ENCODE peak calls at places on chromosome 11, in eight cellular contexts. One of them, this sample, is unnamed.

GRCh38 chr11:73652046-73652730 is 5.8 kb downstream of the PLEKHB1 start:
- DNase-seq in astrocyte of the spinal cord: no peak
- DNase-seq in NCI-H187: no peak
- DNase-seq in adipocyte: no peak
- DNase-seq in iPS-NIHi11: peak
- DNase-seq in globus pallidus: peak
- DNase-seq in WERI-Rb-1: no peak
- DNase-seq in AG20443: no peak
- DNase-seq in this sample: no peak

GRCh38 chr11:121059605-121060004 is 35.7 kb downstream of the TBCEL start:
- DNase-seq in astrocyte of the spinal cord: no peak
- DNase-seq in NCI-H187: no peak
- DNase-seq in adipocyte: no peak
- DNase-seq in iPS-NIHi11: no peak
- DNase-seq in globus pallidus: no peak
- DNase-seq in WERI-Rb-1: no peak
- DNase-seq in AG20443: no peak
- DNase-seq in this sample: no peak

GRCh38 chr11:119461250-119461963 is 38.4 kb upstream of the THY1 start:
- DNase-seq in astrocyte of the spinal cord: no peak
- DNase-seq in NCI-H187: no peak
- DNase-seq in adipocyte: no peak
- DNase-seq in iPS-NIHi11: no peak
- DNase-seq in globus pallidus: no peak
- DNase-seq in WERI-Rb-1: no peak
- DNase-seq in AG20443: no peak
- DNase-seq in this sample: no peak

GRCh38 chr11:27926469-27926868 is 181.5 kb downstream of the KIF18A start:
- DNase-seq in astrocyte of the spinal cord: no peak
- DNase-seq in NCI-H187: no peak
- DNase-seq in adipocyte: peak
- DNase-seq in iPS-NIHi11: no peak
- DNase-seq in globus pallidus: no peak
- DNase-seq in WERI-Rb-1: no peak
- DNase-seq in AG20443: no peak
- DNase-seq in this sample: no peak

GRCh38 chr11:86703992-86704391 is 31.6 kb upstream of the ME3 start:
- DNase-seq in astrocyte of the spinal cord: no peak
- DNase-seq in NCI-H187: no peak
- DNase-seq in adipocyte: no peak
- DNase-seq in iPS-NIHi11: no peak
- DNase-seq in globus pallidus: no peak
- DNase-seq in WERI-Rb-1: no peak
- DNase-seq in AG20443: no peak
- DNase-seq in this sample: no peak

GRCh38 chr11:118074785-118075184 is 2.1 kb upstream of the TMPRSS4 start:
- DNase-seq in astrocyte of the spinal cord: no peak
- DNase-seq in NCI-H187: no peak
- DNase-seq in adipocyte: no peak
- DNase-seq in iPS-NIHi11: no peak
- DNase-seq in globus pallidus: no peak
- DNase-seq in WERI-Rb-1: no peak
- DNase-seq in AG20443: no peak
- DNase-seq in this sample: no peak

GRCh38 chr11:97537407-97538150 is 1147.8 kb downstream of the JRKL start:
- DNase-seq in astrocyte of the spinal cord: no peak
- DNase-seq in NCI-H187: no peak
- DNase-seq in adipocyte: no peak
- DNase-seq in iPS-NIHi11: no peak
- DNase-seq in globus pallidus: no peak
- DNase-seq in WERI-Rb-1: no peak
- DNase-seq in AG20443: no peak
- DNase-seq in this sample: peak

GRCh38 chr11:7416080-7416479 is 69.2 kb upstream of the OLFML1 start:
- DNase-seq in astrocyte of the spinal cord: no peak
- DNase-seq in NCI-H187: no peak
- DNase-seq in adipocyte: no peak
- DNase-seq in iPS-NIHi11: no peak
- DNase-seq in globus pallidus: no peak
- DNase-seq in WERI-Rb-1: no peak
- DNase-seq in AG20443: no peak
- DNase-seq in this sample: no peak

GRCh38 chr11:1516273-1517067 is 29.9 kb upstream of the MOB2 start:
- DNase-seq in astrocyte of the spinal cord: peak
- DNase-seq in NCI-H187: no peak
- DNase-seq in adipocyte: peak
- DNase-seq in iPS-NIHi11: no peak
- DNase-seq in globus pallidus: no peak
- DNase-seq in WERI-Rb-1: no peak
- DNase-seq in AG20443: peak
- DNase-seq in this sample: no peak

GRCh38 chr11:130128626-130129025 is 31.0 kb upstream of the ST14 start:
- DNase-seq in astrocyte of the spinal cord: no peak
- DNase-seq in NCI-H187: no peak
- DNase-seq in adipocyte: no peak
- DNase-seq in iPS-NIHi11: no peak
- DNase-seq in globus pallidus: no peak
- DNase-seq in WERI-Rb-1: no peak
- DNase-seq in AG20443: no peak
- DNase-seq in this sample: no peak

GRCh38 chr11:122882809-122883681 is 486 bp downstream of the JHY start:
- DNase-seq in astrocyte of the spinal cord: no peak
- DNase-seq in NCI-H187: no peak
- DNase-seq in adipocyte: peak
- DNase-seq in iPS-NIHi11: peak
- DNase-seq in globus pallidus: peak
- DNase-seq in WERI-Rb-1: peak
- DNase-seq in AG20443: peak
- DNase-seq in this sample: peak

GRCh38 chr11:34791725-34792124 is 124.5 kb downstream of the APIP start:
- DNase-seq in astrocyte of the spinal cord: no peak
- DNase-seq in NCI-H187: no peak
- DNase-seq in adipocyte: peak
- DNase-seq in iPS-NIHi11: no peak
- DNase-seq in globus pallidus: no peak
- DNase-seq in WERI-Rb-1: no peak
- DNase-seq in AG20443: no peak
- DNase-seq in this sample: no peak

GRCh38 chr11:7858001-7858400 is 61.3 kb upstream of the OR5P2 start:
- DNase-seq in astrocyte of the spinal cord: no peak
- DNase-seq in NCI-H187: no peak
- DNase-seq in adipocyte: no peak
- DNase-seq in iPS-NIHi11: no peak
- DNase-seq in globus pallidus: no peak
- DNase-seq in WERI-Rb-1: no peak
- DNase-seq in AG20443: no peak
- DNase-seq in this sample: no peak

GRCh38 chr11:93038521-93038920 is 69.1 kb downstream of the MTNR1B start:
- DNase-seq in astrocyte of the spinal cord: no peak
- DNase-seq in NCI-H187: no peak
- DNase-seq in adipocyte: no peak
- DNase-seq in iPS-NIHi11: no peak
- DNase-seq in globus pallidus: no peak
- DNase-seq in WERI-Rb-1: no peak
- DNase-seq in AG20443: no peak
- DNase-seq in this sample: no peak

GRCh38 chr11:120652705-120653335 is 141.3 kb downstream of the GRIK4 start:
- DNase-seq in astrocyte of the spinal cord: no peak
- DNase-seq in NCI-H187: no peak
- DNase-seq in adipocyte: no peak
- DNase-seq in iPS-NIHi11: no peak
- DNase-seq in globus pallidus: no peak
- DNase-seq in WERI-Rb-1: no peak
- DNase-seq in AG20443: no peak
- DNase-seq in this sample: no peak

GRCh38 chr11:75468534-75469340 is 35.7 kb upstream of the KLHL35 start:
- DNase-seq in astrocyte of the spinal cord: peak
- DNase-seq in NCI-H187: no peak
- DNase-seq in adipocyte: peak
- DNase-seq in iPS-NIHi11: no peak
- DNase-seq in globus pallidus: no peak
- DNase-seq in WERI-Rb-1: peak
- DNase-seq in AG20443: peak
- DNase-seq in this sample: no peak

GRCh38 chr11:1920909-1921575 is 1.5 kb downstream of the TNNT3 start:
- DNase-seq in astrocyte of the spinal cord: no peak
- DNase-seq in NCI-H187: no peak
- DNase-seq in adipocyte: no peak
- DNase-seq in iPS-NIHi11: peak
- DNase-seq in globus pallidus: no peak
- DNase-seq in WERI-Rb-1: no peak
- DNase-seq in AG20443: peak
- DNase-seq in this sample: no peak

GRCh38 chr11:68312780-68313573 is 586 bp downstream of the LRP5 start:
- DNase-seq in astrocyte of the spinal cord: no peak
- DNase-seq in NCI-H187: no peak
- DNase-seq in adipocyte: peak
- DNase-seq in iPS-NIHi11: peak
- DNase-seq in globus pallidus: no peak
- DNase-seq in WERI-Rb-1: no peak
- DNase-seq in AG20443: peak
- DNase-seq in this sample: no peak

GRCh38 chr11:8288166-8288772 is 24.6 kb upstream of the LMO1 start:
- DNase-seq in astrocyte of the spinal cord: no peak
- DNase-seq in NCI-H187: no peak
- DNase-seq in adipocyte: no peak
- DNase-seq in iPS-NIHi11: no peak
- DNase-seq in globus pallidus: no peak
- DNase-seq in WERI-Rb-1: no peak
- DNase-seq in AG20443: no peak
- DNase-seq in this sample: no peak

GRCh38 chr11:13679768-13680167 is 11.3 kb downstream of the FAR1 start:
- DNase-seq in astrocyte of the spinal cord: no peak
- DNase-seq in NCI-H187: no peak
- DNase-seq in adipocyte: no peak
- DNase-seq in iPS-NIHi11: no peak
- DNase-seq in globus pallidus: peak
- DNase-seq in WERI-Rb-1: no peak
- DNase-seq in AG20443: no peak
- DNase-seq in this sample: no peak

GRCh38 chr11:118917488-118918127 is 8.1 kb downstream of the BCL9L start:
- DNase-seq in astrocyte of the spinal cord: peak
- DNase-seq in NCI-H187: no peak
- DNase-seq in adipocyte: peak
- DNase-seq in iPS-NIHi11: no peak
- DNase-seq in globus pallidus: no peak
- DNase-seq in WERI-Rb-1: no peak
- DNase-seq in AG20443: peak
- DNase-seq in this sample: no peak

GRCh38 chr11:43644626-43645299 is 35.8 kb upstream of the HSD17B12 start:
- DNase-seq in astrocyte of the spinal cord: peak
- DNase-seq in NCI-H187: no peak
- DNase-seq in adipocyte: peak
- DNase-seq in iPS-NIHi11: no peak
- DNase-seq in globus pallidus: no peak
- DNase-seq in WERI-Rb-1: no peak
- DNase-seq in AG20443: peak
- DNase-seq in this sample: no peak

GRCh38 chr11:57001674-57002401 is 13.1 kb downstream of the OR5AK2 start:
- DNase-seq in astrocyte of the spinal cord: no peak
- DNase-seq in NCI-H187: no peak
- DNase-seq in adipocyte: peak
- DNase-seq in iPS-NIHi11: no peak
- DNase-seq in globus pallidus: no peak
- DNase-seq in WERI-Rb-1: no peak
- DNase-seq in AG20443: no peak
- DNase-seq in this sample: no peak

GRCh38 chr11:12793506-12793905 is 119.3 kb downstream of the TEAD1 start:
- DNase-seq in astrocyte of the spinal cord: no peak
- DNase-seq in NCI-H187: no peak
- DNase-seq in adipocyte: no peak
- DNase-seq in iPS-NIHi11: no peak
- DNase-seq in globus pallidus: no peak
- DNase-seq in WERI-Rb-1: no peak
- DNase-seq in AG20443: no peak
- DNase-seq in this sample: no peak

GRCh38 chr11:61913699-61914395 is 3.5 kb downstream of the RAB3IL1 start:
- DNase-seq in astrocyte of the spinal cord: no peak
- DNase-seq in NCI-H187: no peak
- DNase-seq in adipocyte: no peak
- DNase-seq in iPS-NIHi11: no peak
- DNase-seq in globus pallidus: no peak
- DNase-seq in WERI-Rb-1: no peak
- DNase-seq in AG20443: no peak
- DNase-seq in this sample: no peak

GRCh38 chr11:14774738-14775137 is 117.3 kb downstream of the CYP2R1 start:
- DNase-seq in astrocyte of the spinal cord: no peak
- DNase-seq in NCI-H187: no peak
- DNase-seq in adipocyte: no peak
- DNase-seq in iPS-NIHi11: no peak
- DNase-seq in globus pallidus: no peak
- DNase-seq in WERI-Rb-1: no peak
- DNase-seq in AG20443: no peak
- DNase-seq in this sample: no peak

GRCh38 chr11:120058931-120059330 is 79.0 kb downstream of the TRIM29 start:
- DNase-seq in astrocyte of the spinal cord: no peak
- DNase-seq in NCI-H187: no peak
- DNase-seq in adipocyte: no peak
- DNase-seq in iPS-NIHi11: no peak
- DNase-seq in globus pallidus: no peak
- DNase-seq in WERI-Rb-1: no peak
- DNase-seq in AG20443: no peak
- DNase-seq in this sample: no peak

GRCh38 chr11:97691061-97691460 is 1301.2 kb downstream of the JRKL start:
- DNase-seq in astrocyte of the spinal cord: no peak
- DNase-seq in NCI-H187: no peak
- DNase-seq in adipocyte: no peak
- DNase-seq in iPS-NIHi11: no peak
- DNase-seq in globus pallidus: no peak
- DNase-seq in WERI-Rb-1: no peak
- DNase-seq in AG20443: no peak
- DNase-seq in this sample: no peak

GRCh38 chr11:70647188-70648166 is 249.1 kb downstream of the CTTN start:
- DNase-seq in astrocyte of the spinal cord: no peak
- DNase-seq in NCI-H187: no peak
- DNase-seq in adipocyte: no peak
- DNase-seq in iPS-NIHi11: peak
- DNase-seq in globus pallidus: no peak
- DNase-seq in WERI-Rb-1: no peak
- DNase-seq in AG20443: no peak
- DNase-seq in this sample: no peak

GRCh38 chr11:67673902-67674301 is 521 bp downstream of the ALDH3B2 start:
- DNase-seq in astrocyte of the spinal cord: no peak
- DNase-seq in NCI-H187: no peak
- DNase-seq in adipocyte: no peak
- DNase-seq in iPS-NIHi11: no peak
- DNase-seq in globus pallidus: no peak
- DNase-seq in WERI-Rb-1: no peak
- DNase-seq in AG20443: no peak
- DNase-seq in this sample: no peak

GRCh38 chr11:11148104-11148509 is 204.9 kb downstream of the CSNK2A3 start:
- DNase-seq in astrocyte of the spinal cord: peak
- DNase-seq in NCI-H187: no peak
- DNase-seq in adipocyte: peak
- DNase-seq in iPS-NIHi11: peak
- DNase-seq in globus pallidus: peak
- DNase-seq in WERI-Rb-1: no peak
- DNase-seq in AG20443: peak
- DNase-seq in this sample: no peak

GRCh38 chr11:45881708-45882368 is 3.6 kb upstream of the MAPK8IP1 start:
- DNase-seq in astrocyte of the spinal cord: no peak
- DNase-seq in NCI-H187: no peak
- DNase-seq in adipocyte: no peak
- DNase-seq in iPS-NIHi11: no peak
- DNase-seq in globus pallidus: no peak
- DNase-seq in WERI-Rb-1: no peak
- DNase-seq in AG20443: no peak
- DNase-seq in this sample: no peak

GRCh38 chr11:105447936-105448702 is 161.8 kb upstream of the GRIA4 start:
- DNase-seq in astrocyte of the spinal cord: no peak
- DNase-seq in NCI-H187: no peak
- DNase-seq in adipocyte: no peak
- DNase-seq in iPS-NIHi11: no peak
- DNase-seq in globus pallidus: no peak
- DNase-seq in WERI-Rb-1: no peak
- DNase-seq in AG20443: no peak
- DNase-seq in this sample: no peak

GRCh38 chr11:109422755-109423113 is 744 bp downstream of the C11orf87 start:
- DNase-seq in astrocyte of the spinal cord: peak
- DNase-seq in NCI-H187: no peak
- DNase-seq in adipocyte: peak
- DNase-seq in iPS-NIHi11: no peak
- DNase-seq in globus pallidus: no peak
- DNase-seq in WERI-Rb-1: no peak
- DNase-seq in AG20443: peak
- DNase-seq in this sample: peak

This sample was measured in glutamatergic neuron.